ENCODE peak calls at places on chromosomes 11 and 22, in seven cellular contexts. M is neural progenitor cell; T is activated CD8-positive, alpha-beta T cell treated with anti-CD3 and anti-CD28 coated beads for 36 hours; W is colonic mucosa; U is IMR-90; V is heart left ventricle; I is ovary. G is an unnamed sample.

GRCh38 chr11:117934526-117935307 is 5.5 kb upstream of the TMPRSS13 start:
- DNase-seq in W (no peak), I (no peak), T (peak), V (no peak), M (no peak), U (no peak), G (no peak)

GRCh38 chr11:125429807-125430678 is 66.0 kb downstream of the FEZ1 start:
- DNase-seq in T (no peak), V (no peak), I (no peak), U (no peak), W (no peak), M (no peak), G (no peak)

GRCh38 chr22:41481925-41482318 is 13.0 kb downstream of the ACO2 start:
- DNase-seq in U (no peak), M (no peak), I (no peak), T (no peak), V (no peak), W (no peak), G (no peak)

GRCh38 chr11:106917973-106918372 is 100.3 kb downstream of the GUCY1A2 start:
- DNase-seq in W (no peak), V (no peak), I (no peak), M (peak), U (peak), T (peak), G (peak)

GRCh38 chr11:119796363-119797060 is 67.5 kb upstream of the NECTIN1 start:
- DNase-seq in M (peak), U (no peak), W (no peak), V (no peak), I (no peak), T (no peak), G (no peak)

GRCh38 chr11:32947985-32948384 is 55.4 kb downstream of the QSER1 start:
- DNase-seq in M (no peak), U (no peak), W (no peak), V (no peak), I (no peak), T (no peak), G (peak)

GRCh38 chr11:64752106-64752970 is 7.4 kb downstream of the PYGM start:
- DNase-seq in V (no peak), U (no peak), I (no peak), T (no peak), M (no peak), W (no peak), G (no peak)

GRCh38 chr22:48678171-48679135 is 1149.2 kb downstream of the BRD1 start:
- DNase-seq in U (no peak), I (no peak), V (no peak), M (no peak), W (no peak), T (no peak), G (no peak)

GRCh38 chr11:69475141-69475865 is 6.2 kb upstream of the LINC01488 start:
- DNase-seq in U (no peak), M (no peak), W (no peak), I (no peak), T (no peak), V (no peak), G (no peak)

GRCh38 chr11:115912484-115912945 is 408.3 kb upstream of the CADM1 start:
- DNase-seq in M (peak), I (no peak), T (no peak), W (no peak), U (peak), V (no peak), G (no peak)

GRCh38 chr11:63508009-63508408 is 2.1 kb downstream of the LGALS12 start:
- DNase-seq in T (peak), V (peak), I (no peak), U (no peak), M (peak), W (peak), G (no peak)

GRCh38 chr11:34343153-34343552 is 14.7 kb downstream of the ABTB2 start:
- DNase-seq in M (no peak), U (peak), W (no peak), V (no peak), T (no peak), I (no peak), G (peak)

GRCh38 chr11:43573233-43573632 is 107.3 kb upstream of the HSD17B12 start:
- DNase-seq in V (no peak), M (peak), T (peak), U (no peak), I (no peak), W (no peak), G (peak)

GRCh38 chr22:47452184-47452583 is 689.7 kb downstream of the TBC1D22A start:
- DNase-seq in T (peak), V (no peak), M (no peak), W (no peak), I (no peak), U (no peak), G (no peak)

GRCh38 chr11:76102772-76103171 is 103.5 kb downstream of the WNT11 start:
- DNase-seq in I (peak), U (peak), M (no peak), V (peak), W (peak), T (no peak), G (peak)

GRCh38 chr11:121810291-121810690 is 305.7 kb downstream of the BLID start:
- DNase-seq in V (no peak), T (no peak), I (no peak), M (no peak), W (no peak), U (peak), G (peak)

GRCh38 chr11:83221694-83222093 is 28.2 kb downstream of the ANKRD42 start:
- DNase-seq in M (no peak), I (no peak), T (no peak), U (no peak), W (no peak), V (no peak), G (no peak)

GRCh38 chr11:60679879-60680278 is 19.5 kb upstream of the MS4A8 start:
- DNase-seq in M (no peak), T (no peak), I (no peak), V (no peak), W (no peak), U (no peak), G (no peak)

GRCh38 chr11:46207270-46207669 is 70.2 kb upstream of the CREB3L1 start:
- DNase-seq in T (no peak), W (no peak), I (no peak), M (no peak), V (no peak), U (no peak), G (no peak)

GRCh38 chr11:128039140-128040021 is 548.0 kb downstream of the ETS1 start:
- DNase-seq in V (peak), T (peak), I (no peak), W (peak), U (peak), M (no peak), G (peak)

GRCh38 chr11:28836285-28837081 is 728.3 kb downstream of the METTL15 start:
- DNase-seq in V (no peak), I (no peak), T (no peak), M (peak), U (peak), W (no peak), G (peak)

GRCh38 chr11:111358038-111359001 is 20.8 kb downstream of the POU2AF1 start:
- DNase-seq in T (no peak), I (no peak), V (no peak), M (no peak), W (no peak), U (no peak), G (no peak)

GRCh38 chr11:6900327-6900999 is 8.2 kb upstream of the OR2D2 start:
- DNase-seq in U (peak), V (no peak), M (no peak), I (no peak), T (no peak), W (no peak), G (no peak)

GRCh38 chr22:23780146-23780748 is 6.5 kb upstream of the SMARCB1 start:
- DNase-seq in M (no peak), T (no peak), W (no peak), U (no peak), I (no peak), V (no peak), G (no peak)

GRCh38 chr11:66106786-66107599 is 36.9 kb downstream of the PACS1 start:
- DNase-seq in V (no peak), T (peak), M (no peak), U (no peak), W (no peak), I (no peak), G (no peak)

GRCh38 chr11:68845351-68846002 is 3.8 kb upstream of the CPT1A start:
- DNase-seq in T (no peak), W (no peak), V (no peak), I (no peak), M (no peak), U (no peak), G (peak)

GRCh38 chr22:35630387-35630793 is 13.3 kb upstream of the MB start:
- DNase-seq in T (no peak), W (no peak), V (no peak), M (peak), U (peak), I (no peak), G (peak)

GRCh38 chr22:17780741-17781318 is 6.6 kb upstream of the BID start:
- DNase-seq in W (no peak), M (no peak), V (no peak), U (no peak), T (no peak), I (no peak), G (no peak)

GRCh38 chr11:36409152-36409713 is 100.8 kb downstream of the TRAF6 start:
- DNase-seq in M (no peak), W (no peak), I (no peak), U (peak), T (peak), V (no peak), G (peak)

GRCh38 chr11:15793032-15793996 is 563.0 kb downstream of the SOX6 start:
- DNase-seq in U (peak), W (no peak), M (no peak), I (no peak), T (no peak), V (no peak), G (peak)

GRCh38 chr11:130431337-130431773 is 2.9 kb upstream of the ADAMTS8 start:
- DNase-seq in I (peak), T (peak), U (peak), V (peak), M (peak), W (peak), G (peak)
- TF ChIP-seq CTCF in I (peak), T (peak), U (peak), V (peak), M (peak), W (peak), G (peak)

DNA sequence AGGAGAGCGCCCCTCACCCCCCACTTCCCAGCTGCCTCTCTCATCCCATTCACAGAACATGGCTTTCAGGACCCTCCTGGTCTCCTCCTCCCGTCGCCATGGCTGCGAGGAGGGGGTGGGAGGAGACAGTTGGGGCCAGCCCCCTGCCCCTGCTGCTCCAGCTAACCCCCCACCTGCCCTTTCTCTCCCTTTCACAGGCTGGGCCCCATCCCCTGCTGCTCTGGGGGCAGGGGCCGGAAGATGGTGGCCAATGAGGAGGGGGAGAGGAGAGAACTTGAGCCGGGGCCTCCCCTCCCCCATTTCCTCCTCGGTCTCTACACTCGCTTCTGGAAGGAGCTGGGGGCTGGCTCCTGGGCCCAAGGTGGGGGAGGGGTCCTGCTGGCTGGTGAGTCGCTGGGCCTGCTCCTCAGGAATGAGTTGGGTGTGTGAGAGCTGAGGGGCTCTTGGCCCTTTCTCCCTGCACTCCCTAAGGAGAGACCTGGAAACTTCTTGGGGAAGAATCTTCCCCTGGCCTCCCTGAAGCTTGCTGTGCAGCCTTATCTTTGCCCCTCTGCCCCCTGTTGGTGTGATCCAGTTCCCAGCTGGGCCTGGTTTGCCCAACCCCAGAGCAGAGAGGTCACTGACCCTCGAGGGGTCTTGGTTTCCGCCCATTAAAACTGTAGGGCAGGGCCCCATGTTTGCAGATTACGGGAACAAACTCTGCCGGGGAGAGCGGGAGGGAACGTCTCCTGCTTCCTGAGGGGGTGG is 10.2 kb downstream of the YPEL4 start:
- DNase-seq in U (peak), V (no peak), W (no peak), M (peak), I (no peak), T (peak), G (peak)
- TF ChIP-seq CTCF in U (peak), V (no peak), W (no peak), M (peak), I (no peak), T (no peak), G (peak)

DNA sequence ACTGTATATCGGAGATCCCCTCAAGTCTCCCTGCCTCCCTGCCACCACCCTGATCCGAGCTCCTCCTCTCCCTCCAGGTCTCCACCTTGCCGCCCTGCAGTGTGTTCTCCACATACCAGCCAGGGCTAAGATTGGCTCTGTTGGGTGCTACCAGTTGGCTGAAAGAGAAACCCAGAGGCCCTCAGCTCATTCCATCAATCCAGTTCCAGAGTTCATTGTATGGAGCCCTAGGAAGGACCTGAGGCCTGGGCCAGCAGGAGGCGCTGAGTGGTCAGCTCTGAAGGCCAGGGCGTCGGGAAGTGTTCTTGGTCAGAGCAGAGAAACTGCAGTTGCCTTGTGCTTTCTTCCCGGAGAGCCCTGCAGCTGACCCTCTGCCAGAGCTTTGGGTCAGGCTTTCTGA is 2.2 kb upstream of the TOP3B start:
- DNase-seq in V (no peak), I (no peak), W (no peak), U (peak), T (peak), M (peak), G (peak)
- TF ChIP-seq CTCF in V (no peak), I (no peak), W (no peak), U (peak), T (no peak), M (peak), G (peak)

DNA sequence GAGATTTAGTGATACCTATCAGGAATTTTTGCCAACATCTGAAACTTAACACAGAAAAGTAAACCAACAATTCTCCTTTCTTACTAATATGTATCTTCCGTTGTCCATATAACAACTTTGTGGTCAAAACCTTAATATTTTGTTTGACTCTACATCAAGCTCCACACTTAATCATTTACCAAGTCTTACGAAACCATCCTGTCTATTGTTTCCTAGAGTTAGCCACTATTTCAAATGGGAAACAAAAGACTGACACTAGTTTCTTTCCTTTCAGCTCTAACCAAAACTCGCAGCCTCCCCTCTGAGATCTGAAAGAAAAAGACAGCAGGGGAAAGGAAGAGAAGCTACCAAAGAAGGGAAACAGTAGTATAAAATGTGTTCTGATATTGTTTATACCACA is 26.5 kb upstream of the PRDM10 start:
- DNase-seq in M (peak), T (no peak), V (no peak), I (no peak), W (no peak), U (no peak), G (peak)
- TF ChIP-seq CTCF in M (no peak), T (no peak), V (no peak), I (no peak), W (no peak), U (no peak), G (no peak)

DNA sequence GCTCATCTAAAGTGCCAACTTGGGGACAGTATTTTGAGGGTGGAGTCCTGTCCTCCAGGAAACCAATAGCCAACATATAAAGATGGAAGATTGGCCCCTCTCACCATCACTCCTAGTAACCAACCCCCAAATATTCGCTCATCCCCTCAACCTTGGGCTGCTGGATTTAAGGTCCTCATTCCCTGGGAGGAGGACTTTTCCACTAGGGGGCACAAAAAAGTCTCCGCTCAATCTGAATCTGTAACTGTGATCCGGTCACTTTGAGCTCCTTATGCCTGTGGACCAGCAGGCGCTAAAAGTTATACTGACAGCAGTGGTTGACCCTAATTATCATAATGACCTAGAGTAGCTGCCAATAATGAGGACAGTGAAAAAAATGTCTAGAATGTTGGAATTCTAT is 20.5 kb upstream of the CLPB start:
- DNase-seq in V (no peak), W (no peak), M (peak), U (no peak), T (no peak), I (no peak), G (no peak)
- TF ChIP-seq CTCF in V (no peak), W (no peak), M (peak), U (no peak), T (no peak), I (no peak), G (no peak)

GRCh38 chr11:88103337-88104206 is 71.7 kb downstream of the RAB38 start:
- DNase-seq in U (peak), W (peak), M (peak), I (no peak), T (peak), V (peak), G (peak)
- TF ChIP-seq CTCF in U (peak), W (peak), M (peak), I (no peak), T (peak), V (peak), G (peak)

GRCh38 chr11:93089474-93090102 is 108.2 kb downstream of the SLC36A4 start:
- DNase-seq in I (no peak), U (peak), W (peak), M (peak), V (no peak), T (no peak), G (peak)
- TF ChIP-seq CTCF in I (no peak), U (peak), W (peak), M (peak), V (no peak), T (no peak), G (peak)

DNA sequence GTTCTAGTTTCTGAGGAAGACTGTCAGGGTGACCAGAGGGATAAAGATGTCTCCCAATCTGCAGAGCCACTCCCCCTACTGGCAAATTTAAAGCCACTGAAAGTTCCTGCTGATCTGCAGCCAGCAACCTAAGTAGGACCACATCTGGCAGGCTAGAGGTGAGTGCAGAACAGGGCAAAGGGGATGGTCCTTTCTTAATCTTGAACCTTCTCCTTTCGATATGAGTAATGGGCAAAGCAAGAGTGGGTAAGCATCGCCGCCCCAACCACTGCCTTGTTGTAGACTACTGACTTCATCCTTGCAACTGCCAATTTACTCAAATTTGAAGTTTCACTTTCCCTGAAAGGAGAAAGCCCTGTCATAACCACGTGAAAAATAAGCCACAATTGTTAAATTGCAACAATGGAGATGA is 30.7 kb downstream of the SCUBE2 start:
- DNase-seq in T (peak), W (no peak), I (no peak), U (no peak), V (no peak), M (peak), G (no peak)
- TF ChIP-seq CTCF in T (no peak), W (peak), I (no peak), U (no peak), V (no peak), M (peak), G (no peak)

GRCh38 chr11:73323464-73323863 is 15.4 kb downstream of the ARHGEF17 start:
- DNase-seq in T (no peak), I (peak), W (peak), M (peak), V (peak), U (peak), G (peak)
- TF ChIP-seq CTCF in T (no peak), I (no peak), W (no peak), M (no peak), V (no peak), U (no peak), G (no peak)

G was measured in fibroblast of the aortic adventitia.